ENCODE peak calls at places on chromosome 7, in four cellular contexts. One of them, this sample, is unnamed.

GRCh38 chr7:117772416-117772815 is 100.8 kb downstream of the CTTNBP2 start:
- DNase-seq in HepG2: no peak
- DNase-seq in K562: no peak
- DNase-seq in H1: no peak
- DNase-seq in this sample: no peak

GRCh38 chr7:112307506-112307905 is 101.0 kb downstream of the ZNF277 start:
- DNase-seq in HepG2: no peak
- DNase-seq in K562: no peak
- DNase-seq in H1: no peak
- DNase-seq in this sample: no peak

GRCh38 chr7:11182736-11183135 is 209.1 kb downstream of the PHF14 start:
- DNase-seq in HepG2: no peak
- DNase-seq in K562: no peak
- DNase-seq in H1: no peak
- DNase-seq in this sample: no peak

GRCh38 chr7:122679813-122680212 is 19.1 kb downstream of the RNF133 start:
- DNase-seq in HepG2: no peak
- DNase-seq in K562: no peak
- DNase-seq in H1: no peak
- DNase-seq in this sample: no peak

GRCh38 chr7:16915405-16915804 is 33.6 kb upstream of the AGR3 start:
- DNase-seq in HepG2: no peak
- DNase-seq in K562: no peak
- DNase-seq in H1: no peak
- DNase-seq in this sample: no peak

GRCh38 chr7:40299097-40299496 is 164.3 kb downstream of the SUGCT start:
- DNase-seq in HepG2: no peak
- DNase-seq in K562: no peak
- DNase-seq in H1: no peak
- DNase-seq in this sample: no peak

GRCh38 chr7:151631149-151631967 is 111.7 kb upstream of the RHEB start:
- DNase-seq in HepG2: no peak
- DNase-seq in K562: no peak
- DNase-seq in H1: no peak
- DNase-seq in this sample: peak; percentile 11

GRCh38 chr7:36925207-36925606 is 200.9 kb upstream of the AOAH start:
- DNase-seq in HepG2: no peak
- DNase-seq in K562: no peak
- DNase-seq in H1: no peak
- DNase-seq in this sample: no peak

GRCh38 chr7:30585675-30586074 is 9.0 kb upstream of the GARS1 start:
- DNase-seq in HepG2: no peak
- DNase-seq in K562: no peak
- DNase-seq in H1: no peak
- DNase-seq in this sample: no peak

GRCh38 chr7:29291723-29292591 is 97.4 kb downstream of the CHN2 start:
- DNase-seq in HepG2: peak; percentile 85
- DNase-seq in K562: no peak
- DNase-seq in H1: no peak
- DNase-seq in this sample: no peak

GRCh38 chr7:66683770-66684123 is 55.1 kb downstream of the KCTD7 start:
- DNase-seq in HepG2: no peak
- DNase-seq in K562: no peak
- DNase-seq in H1: no peak
- DNase-seq in this sample: no peak

GRCh38 chr7:147245274-147245673 is 1128.7 kb downstream of the CNTNAP2 start:
- DNase-seq in HepG2: peak; percentile 9
- DNase-seq in K562: peak; percentile 51
- DNase-seq in H1: peak; percentile 66
- DNase-seq in this sample: no peak

GRCh38 chr7:6487184-6487545 is 39.4 kb upstream of the DAGLB start:
- DNase-seq in HepG2: no peak
- DNase-seq in K562: no peak
- DNase-seq in H1: no peak
- DNase-seq in this sample: no peak

GRCh38 chr7:30662431-30662939 is 19.8 kb downstream of the CRHR2 start:
- DNase-seq in HepG2: no peak
- DNase-seq in K562: no peak
- DNase-seq in H1: no peak
- DNase-seq in this sample: no peak

GRCh38 chr7:18408461-18408860 is 87.1 kb upstream of the HDAC9 start:
- DNase-seq in HepG2: no peak
- DNase-seq in K562: no peak
- DNase-seq in H1: no peak
- DNase-seq in this sample: no peak

GRCh38 chr7:151010307-151011096 is 13.8 kb downstream of the ATG9B start:
- DNase-seq in HepG2: no peak
- DNase-seq in K562: peak; percentile 78
- DNase-seq in H1: no peak
- DNase-seq in this sample: no peak

GRCh38 chr7:44764665-44765578 is 16.3 kb downstream of the ZMIZ2 start:
- DNase-seq in HepG2: no peak
- DNase-seq in K562: no peak
- DNase-seq in H1: no peak
- DNase-seq in this sample: no peak

GRCh38 chr7:40437936-40438634 is 303.3 kb downstream of the SUGCT start:
- DNase-seq in HepG2: no peak
- DNase-seq in K562: no peak
- DNase-seq in H1: no peak
- DNase-seq in this sample: no peak

GRCh38 chr7:43522406-43523156 is 60.3 kb upstream of the STK17A start:
- DNase-seq in HepG2: no peak
- DNase-seq in K562: no peak
- DNase-seq in H1: no peak
- DNase-seq in this sample: no peak

GRCh38 chr7:155533120-155533826 is 13.1 kb downstream of the CNPY1 start:
- DNase-seq in HepG2: no peak
- DNase-seq in K562: no peak
- DNase-seq in H1: peak; percentile 71
- DNase-seq in this sample: no peak

GRCh38 chr7:5177060-5177459 is 13.0 kb upstream of the WIPI2 start:
- DNase-seq in HepG2: no peak
- DNase-seq in K562: no peak
- DNase-seq in H1: no peak
- DNase-seq in this sample: no peak

GRCh38 chr7:148175512-148175911 is 415.1 kb upstream of the C7orf33 start:
- DNase-seq in HepG2: no peak
- DNase-seq in K562: no peak
- DNase-seq in H1: no peak
- DNase-seq in this sample: no peak

GRCh38 chr7:81845628-81846259 is 75.9 kb upstream of the HGF start:
- DNase-seq in HepG2: no peak
- DNase-seq in K562: no peak
- DNase-seq in H1: no peak
- DNase-seq in this sample: peak; percentile 37

GRCh38 chr7:23277359-23277989 is 21.7 kb upstream of the MALSU1 start:
- DNase-seq in HepG2: peak; percentile 76
- DNase-seq in K562: peak; percentile 68
- DNase-seq in H1: no peak
- DNase-seq in this sample: peak; percentile 41

GRCh38 chr7:5296627-5297226 is 14.0 kb downstream of the SLC29A4 start:
- DNase-seq in HepG2: no peak
- DNase-seq in K562: peak; percentile 92
- DNase-seq in H1: peak; percentile 95
- DNase-seq in this sample: peak; percentile 1

GRCh38 chr7:124764071-124764846 is 1.3 kb downstream of the GPR37 start:
- DNase-seq in HepG2: no peak
- DNase-seq in K562: no peak
- DNase-seq in H1: no peak
- DNase-seq in this sample: no peak

GRCh38 chr7:519429-519973 is at the start of gene PDGFA:
- DNase-seq in HepG2: no peak
- DNase-seq in K562: peak; percentile 59
- DNase-seq in H1: no peak
- DNase-seq in this sample: no peak

GRCh38 chr7:137606061-137606674 is 240.6 kb downstream of the DGKI start:
- DNase-seq in HepG2: peak; percentile 38
- DNase-seq in K562: no peak
- DNase-seq in H1: no peak
- DNase-seq in this sample: no peak

GRCh38 chr7:22671177-22671879 is 55.7 kb upstream of the IL6 start:
- DNase-seq in HepG2: no peak
- DNase-seq in K562: no peak
- DNase-seq in H1: no peak
- DNase-seq in this sample: no peak

GRCh38 chr7:81190997-81191747 is 272.3 kb upstream of the SEMA3C start:
- DNase-seq in HepG2: peak; percentile 12
- DNase-seq in K562: no peak
- DNase-seq in H1: no peak
- DNase-seq in this sample: no peak

GRCh38 chr7:146208484-146208883 is 91.9 kb downstream of the CNTNAP2 start:
- DNase-seq in HepG2: no peak
- DNase-seq in K562: no peak
- DNase-seq in H1: no peak
- DNase-seq in this sample: no peak

GRCh38 chr7:129952164-129952652 is 552 bp downstream of the UBE2H start:
- DNase-seq in HepG2: no peak
- DNase-seq in K562: no peak
- DNase-seq in H1: peak; percentile 70
- DNase-seq in this sample: no peak

GRCh38 chr7:26090927-26091519 is 61.0 kb upstream of the NFE2L3 start:
- DNase-seq in HepG2: peak; percentile 54
- DNase-seq in K562: peak; percentile 48
- DNase-seq in H1: no peak
- DNase-seq in this sample: peak; percentile 30

DNA sequence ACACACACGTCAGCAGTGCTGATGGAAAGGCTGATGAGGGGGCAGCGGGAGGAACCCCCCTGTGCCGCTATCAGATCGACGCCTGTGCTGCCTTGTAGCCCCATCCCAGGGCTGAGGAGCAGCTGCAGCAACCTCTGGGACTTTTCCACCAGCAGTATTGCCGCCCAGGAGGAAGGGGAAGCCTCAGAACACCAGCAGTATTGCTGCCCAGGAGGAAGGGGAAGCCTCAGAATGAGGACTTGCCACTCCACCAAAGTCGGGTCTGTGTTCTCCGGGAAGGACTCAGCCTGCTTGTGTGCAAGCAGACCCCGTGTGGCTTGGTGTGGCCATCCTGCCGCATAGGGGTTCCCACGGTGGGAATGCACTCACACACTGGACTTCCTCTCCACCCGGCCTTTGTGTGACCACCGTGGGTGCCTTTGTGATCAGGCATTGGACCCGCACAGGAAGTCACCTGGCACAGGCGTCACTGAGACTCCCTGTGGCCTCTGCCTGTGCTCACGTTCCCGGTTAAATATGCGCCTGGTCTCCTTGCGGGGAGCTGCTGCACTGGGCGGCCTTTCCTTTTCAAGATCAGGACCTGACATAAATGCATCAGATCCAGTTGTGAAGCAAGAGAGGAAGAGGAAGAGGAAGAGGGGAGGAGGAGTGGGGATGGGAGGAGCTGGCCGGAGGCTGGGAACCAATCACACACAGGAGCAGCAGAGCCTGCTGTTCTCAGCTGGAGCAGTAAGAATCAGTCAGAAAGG is 248.5 kb downstream of the DNAJB6 start:
- DNase-seq in HepG2: no peak
- DNase-seq in K562: no peak
- DNase-seq in H1: no peak
- DNase-seq in this sample: no peak
- TF ChIP-seq SRF in HepG2: no peak
- TF ChIP-seq SRF in K562: no peak
- TF ChIP-seq SRF in H1: no peak
- TF ChIP-seq SRF in this sample: no peak

DNA sequence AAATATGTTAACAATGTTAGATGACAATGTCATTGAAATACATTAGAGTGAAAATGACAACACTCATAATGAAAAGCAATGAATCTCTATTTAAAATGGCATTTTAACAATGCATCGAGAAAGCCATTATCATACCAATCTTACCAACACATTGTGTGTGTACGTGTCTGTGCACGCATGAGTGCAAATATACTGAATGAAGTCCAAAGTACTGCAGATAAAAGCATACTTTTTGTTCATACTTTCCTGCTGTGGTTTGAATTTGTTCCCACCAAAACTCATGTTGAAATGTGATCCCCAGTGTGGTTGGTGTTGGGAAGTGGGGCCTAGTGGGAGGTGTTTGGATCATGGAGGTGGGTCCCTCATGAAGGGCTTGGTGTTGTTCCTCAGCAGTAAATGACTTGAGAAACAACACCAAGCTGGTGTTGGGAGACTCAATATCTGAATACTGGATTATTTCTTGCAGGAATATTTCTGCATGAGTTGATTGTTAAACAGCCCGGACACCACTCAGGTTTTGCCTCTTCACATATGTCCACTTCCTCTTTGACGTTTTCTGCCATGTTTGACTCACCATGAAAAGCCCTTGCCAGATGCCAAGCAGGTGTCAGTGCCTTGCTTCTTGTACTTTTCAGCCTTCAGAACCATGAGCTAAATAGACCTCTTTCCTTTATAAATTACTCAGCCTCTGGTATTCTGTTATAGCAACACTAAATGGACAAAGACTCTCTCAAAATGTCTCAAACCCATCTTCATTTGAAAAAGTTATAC is 24.5 kb upstream of the MACC1 start:
- DNase-seq in HepG2: peak; percentile 20
- DNase-seq in K562: no peak
- DNase-seq in H1: no peak
- DNase-seq in this sample: peak; percentile 68
- TF ChIP-seq BRCA1 in HepG2: no peak
- TF ChIP-seq BRCA1 in K562: no peak
- TF ChIP-seq BRCA1 in H1: no peak
- TF ChIP-seq BRCA1 in this sample: no peak

DNA sequence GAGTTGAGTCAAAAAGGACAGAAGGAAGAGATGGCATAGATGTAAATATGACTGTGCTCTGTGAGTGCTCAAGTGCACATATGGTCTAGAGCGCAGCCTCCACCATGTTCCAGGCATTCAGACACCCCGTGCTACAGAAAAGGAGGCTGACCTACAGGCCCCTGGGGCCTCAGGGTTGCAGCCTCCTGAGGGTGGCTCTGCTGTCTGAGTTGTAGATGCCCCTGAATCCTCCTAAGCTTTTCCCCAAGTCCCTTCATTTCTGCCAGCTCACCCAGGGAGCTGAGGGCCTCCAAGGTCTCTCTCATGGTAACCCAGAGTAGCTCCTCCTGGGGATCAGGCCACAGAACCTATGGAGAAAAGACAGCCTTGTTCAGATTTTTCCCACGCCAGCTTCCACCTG is 2.7 kb downstream of the ZNF467 start:
- DNase-seq in HepG2: no peak
- DNase-seq in K562: no peak
- DNase-seq in H1: no peak
- DNase-seq in this sample: no peak
- TF ChIP-seq SRF in HepG2: no peak
- TF ChIP-seq SRF in K562: no peak
- TF ChIP-seq SRF in H1: no peak
- TF ChIP-seq SRF in this sample: no peak

DNA sequence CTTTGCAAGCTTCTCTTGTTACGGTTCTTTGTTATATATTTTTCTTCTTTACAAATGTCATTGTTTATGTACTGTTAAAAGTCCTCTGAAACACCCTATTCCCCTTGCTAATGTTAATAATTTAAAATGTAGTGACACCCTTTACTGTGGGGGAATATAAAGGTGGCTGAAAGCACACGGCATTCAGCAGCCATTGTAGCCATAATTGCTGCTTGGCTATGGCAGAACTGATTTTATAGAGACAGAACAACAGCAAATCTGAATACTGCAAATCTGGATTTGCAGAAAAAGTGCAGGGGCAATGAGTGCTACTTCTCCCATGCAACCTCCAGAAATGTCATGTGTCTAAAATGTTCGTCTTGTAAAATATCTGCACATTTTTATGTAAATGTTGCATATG is 3.7 kb upstream of the WASL start:
- DNase-seq in HepG2: no peak
- DNase-seq in K562: no peak
- DNase-seq in H1: no peak
- DNase-seq in this sample: no peak
- TF ChIP-seq BRCA1 in HepG2: no peak
- TF ChIP-seq BRCA1 in K562: no peak
- TF ChIP-seq BRCA1 in H1: no peak
- TF ChIP-seq BRCA1 in this sample: no peak

This sample was measured in GM12878.